ENCODE peak calls at places on chromosomes 7 and 10, in seven cellular contexts. H is amniotic stem cell; J is NCI-H1092 treated with DMSO at 0.1 percent for 48 hours; P is kidney; S is activated CD4-positive, alpha-beta T cell treated with anti-CD3 and anti-CD28 coated beads, Interleukin-2, amount 50 U/mL, for 48 hours; Z is tibial artery; Q is neural crest cell. A is an unnamed sample.

GRCh38 chr10:96695366-96695765 is 24.9 kb downstream of the PIK3AP1 start:
- DNase-seq in H (no peak), J (no peak), P (no peak), S (no peak), Z (no peak), Q (no peak), A (no peak)

GRCh38 chr7:91993976-91994375 is 53.3 kb downstream of the AKAP9 start:
- DNase-seq in H (no peak), J (no peak), P (no peak), S (no peak), Z (no peak), Q (no peak), A (no peak)

GRCh38 chr10:35194471-35194870 is 67.8 kb downstream of the CREM start:
- DNase-seq in H (no peak), J (no peak), P (no peak), S (no peak), Z (no peak), Q (no peak), A (no peak)

GRCh38 chr10:127028556-127028955 is 123.3 kb downstream of the DOCK1 start:
- DNase-seq in H (no peak), J (no peak), P (no peak), S (no peak), Z (no peak), Q (no peak), A (no peak)

GRCh38 chr10:24477925-24478324 is 245.8 kb downstream of the ARHGAP21 start:
- DNase-seq in H (no peak), J (no peak), P (no peak), S (no peak), Z (no peak), Q (no peak), A (no peak)

GRCh38 chr7:85516675-85517074 is 329.8 kb upstream of the SEMA3D start:
- DNase-seq in H (no peak), J (no peak), P (no peak), S (no peak), Z (no peak), Q (no peak), A (no peak)

GRCh38 chr7:3927446-3928110 is 626.5 kb downstream of the SDK1 start:
- DNase-seq in H (no peak), J (no peak), P (no peak), S (no peak), Z (no peak), Q (no peak), A (no peak)

GRCh38 chr10:59434463-59435326 is 72.3 kb upstream of the FAM13C start:
- DNase-seq in H (no peak), J (no peak), P (no peak), S (no peak), Z (no peak), Q (no peak), A (no peak)

GRCh38 chr10:52525761-52526160 is 211.7 kb downstream of the DKK1 start:
- DNase-seq in H (peak), J (no peak), P (no peak), S (no peak), Z (no peak), Q (no peak), A (no peak)

GRCh38 chr10:44380829-44381600 is 3.9 kb downstream of the CXCL12 start:
- DNase-seq in H (no peak), J (no peak), P (peak), S (no peak), Z (peak), Q (no peak), A (peak)

GRCh38 chr10:5843814-5844705 is 30.8 kb upstream of the GDI2 start:
- DNase-seq in H (no peak), J (no peak), P (no peak), S (peak), Z (no peak), Q (no peak), A (peak)

GRCh38 chr10:122875843-122876492 is 3.4 kb downstream of the FAM24B start:
- DNase-seq in H (no peak), J (no peak), P (no peak), S (no peak), Z (no peak), Q (no peak), A (no peak)

GRCh38 chr10:22931948-22932347 is 4.1 kb downstream of the ARMC3 start:
- DNase-seq in H (no peak), J (no peak), P (no peak), S (no peak), Z (no peak), Q (no peak), A (no peak)

GRCh38 chr7:73451780-73452398 is 18.3 kb downstream of the FZD9 start:
- DNase-seq in H (peak), J (peak), P (no peak), S (no peak), Z (no peak), Q (no peak), A (no peak)

GRCh38 chr7:2725178-2726105 is 37.4 kb downstream of the AMZ1 start:
- DNase-seq in H (no peak), J (no peak), P (peak), S (no peak), Z (peak), Q (no peak), A (peak)

GRCh38 chr10:17233534-17233933 is 5.5 kb downstream of the VIM start:
- DNase-seq in H (no peak), J (no peak), P (no peak), S (no peak), Z (peak), Q (no peak), A (no peak)

GRCh38 chr7:18352339-18353255 is 143.0 kb upstream of the HDAC9 start:
- DNase-seq in H (no peak), J (peak), P (no peak), S (peak), Z (no peak), Q (peak), A (no peak)

GRCh38 chr7:121547341-121548092 is 151.4 kb upstream of the FAM3C start:
- DNase-seq in H (peak), J (peak), P (no peak), S (no peak), Z (no peak), Q (no peak), A (no peak)

GRCh38 chr10:32367793-32368453 is 21.0 kb upstream of the EPC1 start:
- DNase-seq in H (peak), J (peak), P (peak), S (peak), Z (peak), Q (peak), A (no peak)

GRCh38 chr10:47022311-47023131 is 111.3 kb downstream of the PTPN20 start:
- DNase-seq in H (no peak), J (no peak), P (peak), S (no peak), Z (no peak), Q (no peak), A (peak)

GRCh38 chr10:117666131-117666530 is 123.6 kb downstream of the EMX2 start:
- DNase-seq in H (no peak), J (no peak), P (no peak), S (no peak), Z (no peak), Q (no peak), A (no peak)

GRCh38 chr10:16787361-16787791 is 29.8 kb downstream of the RSU1 start:
- DNase-seq in H (no peak), J (no peak), P (no peak), S (peak), Z (no peak), Q (no peak), A (no peak)